ENCODE peak calls at places on chromosomes 5 and 9, in four cellular contexts. Q is H1, I is K562, L is HepG2. W is an unnamed sample. For H3K36me3, the result is how much of the 10 kb centered on the place peaks cover.

GRCh38 chr9:135949666-135950134 is 11.5 kb downstream of the UBAC1 start:
- DNase-seq in Q (no peak), I (peak), L (no peak), W (no peak)

GRCh38 chr5:178671745-178672144 is 44.9 kb upstream of the CLK4 start:
- DNase-seq in Q (no peak), I (no peak), L (no peak), W (no peak)

GRCh38 chr5:132138260-132138659 is 64.7 kb downstream of the CSF2 start:
- DNase-seq in Q (no peak), I (no peak), L (no peak), W (no peak)

GRCh38 chr9:5443845-5444244 is 6.1 kb upstream of the PLGRKT start:
- DNase-seq in Q (no peak), I (no peak), L (no peak), W (no peak)

GRCh38 chr5:162068412-162068811 is 839 bp downstream of the GABRG2 start:
- DNase-seq in Q (peak), I (peak), L (peak), W (no peak)

GRCh38 chr5:111299831-111300432 is 75.7 kb downstream of the CAMK4 start:
- DNase-seq in Q (no peak), I (no peak), L (no peak), W (no peak)

GRCh38 chr5:129063483-129064136 is 30.9 kb upstream of the ISOC1 start:
- DNase-seq in Q (no peak), I (no peak), L (no peak), W (peak)

GRCh38 chr5:111066261-111066938 is 5.1 kb upstream of the TSLP start:
- DNase-seq in Q (no peak), I (no peak), L (no peak), W (peak)

GRCh38 chr5:76162335-76162734 is 79.2 kb downstream of the SV2C start:
- DNase-seq in Q (no peak), I (no peak), L (no peak), W (no peak)

GRCh38 chr9:111598730-111599091 is 736 bp downstream of the PTGR1 start:
- DNase-seq in Q (no peak), I (no peak), L (peak), W (peak)

GRCh38 chr5:133399247-133399891 is 213.0 kb downstream of the FSTL4 start:
- DNase-seq in Q (no peak), I (no peak), L (no peak), W (no peak)

GRCh38 chr5:119426059-119426458 is 26.2 kb upstream of the HSD17B4 start:
- DNase-seq in Q (no peak), I (no peak), L (no peak), W (no peak)

GRCh38 chr9:79763861-79764260 is 192.1 kb downstream of the TLE4 start:
- DNase-seq in Q (no peak), I (no peak), L (no peak), W (no peak)

GRCh38 chr9:107154291-107154690 is 128.8 kb upstream of the RAD23B start:
- DNase-seq in Q (no peak), I (no peak), L (no peak), W (no peak)

GRCh38 chr9:131625848-131626670 is 80.7 kb downstream of the PRRT1B start:
- DNase-seq in Q (no peak), I (no peak), L (no peak), W (peak)

GRCh38 chr5:134255418-134256150 is 29.7 kb upstream of the PPP2CA start:
- DNase-seq in Q (no peak), I (no peak), L (no peak), W (peak)

GRCh38 chr5:87367243-87367642 is 45.5 kb downstream of the CCNH start:
- DNase-seq in Q (no peak), I (no peak), L (no peak), W (no peak)

GRCh38 chr5:158431369-158432029 is 572.6 kb upstream of the CLINT1 start:
- DNase-seq in Q (no peak), I (no peak), L (no peak), W (no peak)

GRCh38 chr5:156482816-156483215 is 155.9 kb downstream of the SGCD start:
- DNase-seq in Q (no peak), I (no peak), L (no peak), W (no peak)

GRCh38 chr5:43161244-43161643 is 30.8 kb upstream of the NIM1K start:
- DNase-seq in Q (no peak), I (no peak), L (no peak), W (no peak)

GRCh38 chr5:598564-598890 is 13.6 kb upstream of the CEP72 start:
- DNase-seq in Q (no peak), I (no peak), L (no peak), W (no peak)

GRCh38 chr9:34437006-34437925 is 21.1 kb downstream of the FAM219A start:
- DNase-seq in Q (peak), I (peak), L (peak), W (peak)

GRCh38 chr9:70111042-70111602 is 67.5 kb downstream of the MAMDC2 start:
- DNase-seq in Q (peak), I (peak), L (peak), W (peak)

GRCh38 chr5:127615916-127616315 is 33.0 kb upstream of the CTXN3 start:
- DNase-seq in Q (peak), I (no peak), L (no peak), W (no peak)

GRCh38 chr5:76104027-76104426 is 20.8 kb downstream of the SV2C start:
- DNase-seq in Q (no peak), I (peak), L (peak), W (peak)

GRCh38 chr5:172434246-172434645 is 20.1 kb downstream of the SH3PXD2B start:
- DNase-seq in Q (no peak), I (no peak), L (no peak), W (no peak)

GRCh38 chr5:174876-175465 is 16.3 kb upstream of the LRRC14B start:
- DNase-seq in Q (no peak), I (no peak), L (no peak), W (no peak)

GRCh38 chr9:117825609-117826347 is 121.6 kb downstream of the TLR4 start:
- DNase-seq in Q (no peak), I (no peak), L (no peak), W (no peak)

GRCh38 chr5:116573617-116574431 is 799 bp downstream of the SEMA6A start:
- DNase-seq in Q (no peak), I (no peak), L (no peak), W (peak)

GRCh38 chr5:175853573-175854230 is 17.7 kb upstream of the CPLX2 start:
- DNase-seq in Q (no peak), I (no peak), L (peak), W (no peak)

GRCh38 chr5:72624641-72625236 is 117.5 kb upstream of the ZNF366 start:
- DNase-seq in Q (no peak), I (no peak), L (no peak), W (peak)

GRCh38 chr5:22709743-22710142 is 143.4 kb downstream of the CDH12 start:
- DNase-seq in Q (no peak), I (no peak), L (no peak), W (no peak)

GRCh38 chr5:135127604-135128240 is 93.7 kb upstream of the PITX1 start:
- DNase-seq in Q (no peak), I (no peak), L (peak), W (no peak)

GRCh38 chr5:116466740-116467139 is 107.9 kb downstream of the SEMA6A start:
- DNase-seq in Q (no peak), I (no peak), L (no peak), W (no peak)

GRCh38 chr5:65203746-65204145 is 278.0 kb downstream of the ADAMTS6 start:
- DNase-seq in Q (no peak), I (no peak), L (no peak), W (peak)

GRCh38 chr9:137669261-137669672 is 50.5 kb downstream of the EHMT1 start:
- DNase-seq in Q (no peak), I (peak), L (no peak), W (no peak)

GRCh38 chr5:113320160-113320816 is 114.5 kb downstream of the TSSK1B start:
- DNase-seq in Q (no peak), I (no peak), L (no peak), W (peak)

GRCh38 chr5:169592937-169593650 is 9.5 kb downstream of the SPDL1 start:
- DNase-seq in Q (no peak), I (no peak), L (no peak), W (no peak)

GRCh38 chr5:62689599-62690368 is 111.2 kb downstream of the LRRC70 start:
- DNase-seq in Q (no peak), I (no peak), L (no peak), W (no peak)

DNA sequence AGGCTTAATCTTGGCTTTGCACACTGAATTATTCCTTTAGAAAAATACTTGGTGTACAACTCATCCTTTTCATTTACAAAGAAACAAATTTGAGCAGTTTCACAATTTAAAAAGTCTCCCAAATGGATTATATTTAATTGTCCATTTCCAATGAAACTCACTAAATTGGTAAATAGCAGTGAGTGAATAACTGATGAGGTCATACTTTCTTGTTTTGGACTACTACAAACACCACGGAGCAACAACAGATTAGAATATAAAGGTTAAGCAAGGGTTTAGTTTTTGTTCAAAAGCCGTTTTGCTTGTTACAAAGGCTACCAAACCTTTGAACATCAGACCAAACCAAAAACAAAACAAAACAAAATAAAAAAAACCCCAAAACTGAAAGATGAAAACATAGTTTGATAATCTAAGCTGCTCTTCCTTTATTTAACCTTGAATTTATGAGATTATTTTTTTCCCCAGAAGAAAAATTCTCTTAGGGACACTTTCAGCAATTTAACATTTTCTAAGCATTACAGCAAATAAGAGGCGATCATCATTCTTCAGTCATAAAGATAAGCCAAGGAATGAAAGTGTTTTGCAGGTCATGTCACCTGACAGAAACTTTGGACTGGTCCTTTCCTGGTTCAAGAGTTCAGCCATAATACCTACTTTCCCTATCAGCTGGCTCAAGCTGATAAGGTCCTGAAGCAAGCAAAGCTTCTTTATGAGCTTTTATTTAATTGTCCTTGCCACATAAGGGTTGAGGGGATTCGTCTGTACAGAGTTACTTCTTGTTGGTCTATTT is 99.7 kb upstream of the CDKN2B start:
- DNase-seq in Q (no peak), I (no peak), L (no peak), W (peak)
- TF ChIP-seq MAX in Q (no peak), I (no peak), L (no peak), W (no peak)

GRCh38 chr5:143569213-143569663 is 165.8 kb upstream of the NR3C1 start:
- DNase-seq in Q (no peak), I (no peak), L (peak), W (no peak)
- TF ChIP-seq JUN in Q (no peak), I (no peak), L (no peak), W (no peak)

GRCh38 chr5:150400327-150401075 is 12.2 kb downstream of the CD74 start:
- DNase-seq in Q (no peak), I (no peak), L (no peak), W (no peak)

GRCh38 chr5:150399158-150400019 is 13.3 kb downstream of the CD74 start:
- DNase-seq in Q (no peak), I (no peak), L (no peak), W (no peak)

GRCh38 chr5:150397749-150398431 is 14.8 kb downstream of the CD74 start:
- DNase-seq in Q (no peak), I (no peak), L (no peak), W (no peak)

GRCh38 chr5:150400020-150400326 is 12.7 kb downstream of the CD74 start:
- DNase-seq in Q (no peak), I (no peak), L (no peak), W (no peak)

DNA sequence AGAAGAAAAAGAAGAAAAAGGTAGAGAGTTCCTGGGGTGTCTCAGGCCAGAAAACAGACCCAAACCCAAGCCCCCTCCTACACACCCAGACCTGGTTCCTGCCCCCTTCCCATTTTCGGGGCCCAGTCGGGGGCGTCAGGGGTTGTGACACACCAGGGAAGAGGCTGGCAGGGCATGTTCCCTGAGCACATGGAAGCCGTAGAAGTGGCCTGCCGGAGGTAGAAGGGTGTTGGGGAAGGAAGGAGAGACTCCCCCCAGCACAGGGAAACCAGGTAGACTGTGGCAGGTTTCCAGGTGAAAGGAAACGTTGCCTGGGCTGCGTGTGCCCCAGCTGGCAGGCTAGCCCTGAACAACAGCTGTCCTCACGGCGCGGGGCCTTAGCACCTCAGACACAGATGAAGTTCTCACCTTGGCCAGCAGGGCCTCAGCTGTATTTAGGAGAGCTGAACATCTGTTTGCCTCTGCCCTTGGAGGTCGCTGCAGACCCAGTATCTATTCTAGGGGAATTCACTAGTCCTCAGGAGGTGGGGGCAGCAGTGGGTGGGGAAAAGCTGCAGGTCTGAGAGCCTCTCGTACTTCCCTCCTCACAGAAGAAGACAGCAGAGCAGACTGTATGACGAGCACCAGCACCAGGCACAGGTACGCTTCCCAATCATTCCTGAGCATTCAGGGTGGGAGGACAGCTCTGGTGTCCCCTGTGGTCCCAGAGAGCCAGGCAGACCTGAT is 14.1 kb downstream of the CD74 start:
- DNase-seq in Q (no peak), I (peak), L (no peak), W (no peak)
- H3K36me3 ChIP-seq in Q (half or more), I (half or more), L (under half), W (under half)

GRCh38 chr9:110148868-110149267 is 59.1 kb downstream of the C9orf152 start:
- DNase-seq in Q (no peak), I (no peak), L (no peak), W (no peak)

GRCh38 chr9:110153431-110153830 is 54.5 kb downstream of the C9orf152 start:
- DNase-seq in Q (no peak), I (no peak), L (no peak), W (no peak)

GRCh38 chr9:110155744-110156143 is 52.2 kb downstream of the C9orf152 start:
- DNase-seq in Q (no peak), I (no peak), L (no peak), W (no peak)

GRCh38 chr9:110156416-110156815 is 51.5 kb downstream of the C9orf152 start:
- DNase-seq in Q (no peak), I (no peak), L (no peak), W (no peak)

DNA sequence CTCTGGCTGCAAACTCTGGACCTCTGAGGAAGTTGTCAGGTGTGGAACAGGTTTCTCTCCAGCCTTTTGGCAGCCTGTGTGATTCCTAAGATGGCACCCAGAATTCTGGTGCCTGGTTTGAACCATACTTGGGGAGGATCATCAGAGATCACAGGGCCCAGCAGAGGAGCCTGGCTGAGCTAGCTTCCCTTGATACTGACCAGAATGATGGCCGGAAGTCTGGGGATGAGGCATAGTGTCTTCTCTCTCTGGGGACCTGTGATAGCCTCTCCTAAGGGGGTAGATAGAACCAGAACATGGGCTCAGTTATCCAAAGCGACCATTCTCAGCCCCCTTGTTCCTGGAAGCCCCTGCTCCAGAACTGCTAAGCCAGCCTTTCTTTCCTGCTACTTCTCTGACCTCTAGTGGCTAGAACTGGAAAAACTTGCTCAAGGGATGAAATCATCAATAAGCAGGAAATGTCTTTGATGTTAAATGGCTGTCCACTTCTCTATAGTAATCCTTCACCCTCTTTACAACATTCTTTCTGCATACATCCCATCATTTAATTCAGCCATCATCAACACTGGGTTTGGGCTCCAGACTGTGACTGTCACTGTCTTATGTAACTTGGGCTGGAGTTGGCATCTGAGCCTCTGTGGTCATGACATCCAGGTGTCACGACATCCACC is 55.1 kb downstream of the C9orf152 start:
- DNase-seq in Q (no peak), I (peak), L (peak), W (peak)
- TF ChIP-seq MAX in Q (no peak), I (no peak), L (no peak), W (no peak)